ENCODE peak calls at places on chromosomes 1 and 21, in nine cellular contexts. E, Q, Z, N, H, M, O, T and P are unnamed samples.
A peak's percentile ranks its signal among the peaks of the same experiment; 100 is the strongest.

GRCh38 chr1:99704356-99704816 is 58.5 kb downstream of the PALMD start:
- DNase-seq in H (peak; percentile 18), E (no peak), T (no peak), N (no peak), Q (no peak), M (no peak), Z (no peak), O (no peak), P (no peak)

GRCh38 chr1:63874278-63874880 is 100.6 kb downstream of the ROR1 start:
- DNase-seq in O (no peak), T (no peak), Q (no peak), M (peak; percentile 38), N (no peak), Z (no peak), E (peak; percentile 35), H (no peak), P (no peak)

GRCh38 chr1:1084372-1085170 is 10.5 kb upstream of the RNF223 start:
- DNase-seq in Q (peak; percentile 14), M (no peak), T (peak; percentile 82), H (no peak), O (no peak), Z (no peak), N (no peak), E (no peak), P (no peak)

GRCh38 chr1:92961896-92962752 is 862 bp upstream of the DIPK1A start:
- DNase-seq in E (peak; percentile 66), O (no peak), T (peak; percentile 85), M (peak; percentile 49), N (peak; percentile 40), Z (peak; percentile 50), Q (peak; percentile 31), H (peak; percentile 28), P (no peak)

GRCh38 chr21:29933088-29933487 is 6.7 kb downstream of the GRIK1 start:
- DNase-seq in M (no peak), N (no peak), H (no peak), E (no peak), Q (no peak), O (no peak), T (no peak), Z (no peak), P (no peak)

GRCh38 chr1:229127301-229127700 is 143.6 kb upstream of the RAB4A start:
- DNase-seq in N (no peak), Q (no peak), H (no peak), M (no peak), Z (no peak), O (no peak), E (peak; percentile 17), T (no peak), P (no peak)

GRCh38 chr21:45309541-45310381 is 22.1 kb upstream of the POFUT2 start:
- DNase-seq in O (no peak), Z (no peak), E (no peak), Q (no peak), M (no peak), N (no peak), H (peak; percentile 35), T (no peak), P (no peak)

GRCh38 chr1:30042438-30043147 is 680.8 kb downstream of the MATN1 start:
- DNase-seq in H (no peak), O (no peak), E (no peak), Q (no peak), N (no peak), M (no peak), Z (no peak), T (peak; percentile 65), P (no peak)

GRCh38 chr1:30966690-30967369 is 58.3 kb upstream of the SDC3 start:
- DNase-seq in M (peak; percentile 38), T (no peak), Z (no peak), E (peak; percentile 86), N (no peak), Q (no peak), H (no peak), O (peak; percentile 33), P (no peak)

GRCh38 chr1:170310931-170311330 is 165.2 kb downstream of the NTMT2 start:
- DNase-seq in N (no peak), O (no peak), Q (no peak), E (no peak), H (no peak), Z (no peak), T (no peak), M (no peak), P (no peak)

GRCh38 chr21:45586289-45586858 is 44.1 kb upstream of the SLC19A1 start:
- DNase-seq in H (no peak), T (no peak), O (no peak), N (no peak), Q (no peak), Z (no peak), E (no peak), M (peak; percentile 31), P (no peak)

GRCh38 chr1:11559211-11559970 is 80.4 kb downstream of the DISP3 start:
- DNase-seq in O (no peak), H (no peak), Q (no peak), M (no peak), E (no peak), Z (no peak), T (no peak), N (no peak), P (no peak)

GRCh38 chr1:3173113-3173745 is 104.2 kb downstream of the PRDM16 start:
- DNase-seq in T (no peak), O (no peak), Q (no peak), N (no peak), M (no peak), Z (no peak), E (no peak), H (no peak), P (no peak)

GRCh38 chr1:30756545-30757195 is 904 bp downstream of the LAPTM5 start:
- DNase-seq in O (no peak), H (peak; percentile 49), Z (peak; percentile 50), E (peak; percentile 65), M (peak; percentile 85), N (peak; percentile 57), T (no peak), Q (peak; percentile 57), P (no peak)

GRCh38 chr1:226723640-226724532 is 15.2 kb downstream of the ITPKB start:
- DNase-seq in M (peak; percentile 56), T (no peak), E (peak; percentile 83), Z (no peak), Q (peak; percentile 59), H (no peak), N (no peak), O (no peak), P (no peak)

GRCh38 chr1:45465277-45465676 is 25.7 kb downstream of the TESK2 start:
- DNase-seq in Z (no peak), M (no peak), H (no peak), Q (no peak), T (no peak), N (no peak), O (no peak), E (no peak), P (no peak)

GRCh38 chr1:25683731-25684130 is 67.1 kb downstream of the MAN1C1 start:
- DNase-seq in E (peak; percentile 73), Z (no peak), Q (no peak), O (no peak), T (no peak), M (peak; percentile 39), H (no peak), N (no peak), P (no peak)

GRCh38 chr1:41379741-41380130 is 18.5 kb downstream of the FOXO6 start:
- DNase-seq in E (no peak), O (no peak), M (no peak), T (no peak), Q (no peak), Z (no peak), H (no peak), N (no peak), P (no peak)

GRCh38 chr1:29736582-29737188 is 500.4 kb downstream of the PTPRU start:
- DNase-seq in N (peak; percentile 5), Q (peak; percentile 24), H (no peak), E (peak; percentile 67), O (peak; percentile 18), Z (no peak), M (peak; percentile 70), T (no peak), P (peak; percentile 64)

GRCh38 chr1:17653728-17654351 is 101.3 kb upstream of the ACTL8 start:
- DNase-seq in Q (no peak), H (peak; percentile 43), O (peak; percentile 18), M (peak; percentile 58), Z (no peak), N (no peak), E (peak; percentile 59), T (no peak), P (peak; percentile 44)
- TF ChIP-seq CTCF in Q (peak; percentile 50), H (peak; percentile 68), O (peak; percentile 89), M (peak; percentile 90), Z (peak; percentile 44), N (peak; percentile 88), E (peak; percentile 87), T (peak; percentile 89), P (peak; percentile 85)

GRCh38 chr1:35857830-35858229 is 25.2 kb upstream of the AGO1 start:
- DNase-seq in E (peak; percentile 61), T (no peak), O (no peak), Z (no peak), Q (no peak), H (no peak), N (no peak), M (peak; percentile 45), P (no peak)
- TF ChIP-seq CTCF in E (peak; percentile 9), T (peak; percentile 35), O (peak; percentile 18), Z (no peak), Q (no peak), H (peak; percentile 32), N (peak; percentile 26), M (peak; percentile 58), P (no peak)

GRCh38 chr21:37207441-37208009 is 59.6 kb downstream of the VPS26C start:
- DNase-seq in O (no peak), E (peak; percentile 36), Z (no peak), H (no peak), Q (no peak), N (no peak), M (peak; percentile 47), T (peak; percentile 74), P (no peak)
- TF ChIP-seq CTCF in O (no peak), E (no peak), Z (no peak), H (no peak), Q (no peak), N (no peak), M (no peak), T (no peak), P (no peak)

GRCh38 chr1:10530281-10530740 is 55.6 kb downstream of the PEX14 start:
- DNase-seq in M (no peak), T (peak; percentile 87), N (no peak), H (peak; percentile 40), E (peak; percentile 63), O (no peak), Z (no peak), Q (peak; percentile 37), P (peak; percentile 51)
- TF ChIP-seq CTCF in M (peak; percentile 32), T (peak; percentile 91), N (no peak), H (peak; percentile 62), E (no peak), O (peak; percentile 98), Z (no peak), Q (peak; percentile 58), P (peak; percentile 88)